ENCODE peak calls at places on chromosomes 2 and 18, in five cellular contexts. N, Q, D, V and I are unnamed samples.

GRCh38 chr2:32355976-32356734 is 668 bp upstream of the BIRC6 start:
- DNase-seq in N (no peak), Q (no peak), D (no peak), V (no peak), I (no peak)

GRCh38 chr18:67525328-67526110 is 9.0 kb upstream of the DSEL start:
- DNase-seq in N (no peak), Q (no peak), D (no peak), V (peak; percentile 36), I (no peak)

GRCh38 chr18:79872423-79872822 is 74.7 kb downstream of the KCNG2 start:
- DNase-seq in N (no peak), Q (no peak), D (no peak), V (no peak), I (no peak)

GRCh38 chr2:156687715-156688114 is 251.5 kb downstream of the GPD2 start:
- DNase-seq in N (no peak), Q (no peak), D (no peak), V (no peak), I (no peak)

GRCh38 chr2:215898363-215898762 is 115.0 kb downstream of the MREG start:
- DNase-seq in N (no peak), Q (no peak), D (no peak), V (no peak), I (no peak)

GRCh38 chr18:42977982-42978595 is 137.4 kb downstream of the RIT2 start:
- DNase-seq in N (no peak), Q (no peak), D (no peak), V (no peak), I (no peak)

GRCh38 chr2:121722479-121722878 is 14.2 kb downstream of the NIFK start:
- DNase-seq in N (no peak), Q (no peak), D (no peak), V (no peak), I (no peak)

GRCh38 chr18:3248670-3249359 is 1.2 kb downstream of the MYL12A start:
- DNase-seq in N (no peak), Q (no peak), D (no peak), V (peak; percentile 61), I (no peak)

GRCh38 chr2:221747289-221747972 is 175.3 kb upstream of the EPHA4 start:
- DNase-seq in N (no peak), Q (no peak), D (no peak), V (no peak), I (no peak)

GRCh38 chr2:191555092-191555742 is 122.7 kb upstream of the NABP1 start:
- DNase-seq in N (peak; percentile 73), Q (peak; percentile 44), D (no peak), V (peak; percentile 73), I (peak; percentile 73)

GRCh38 chr18:49193896-49194295 is 243.1 kb upstream of the SMAD7 start:
- DNase-seq in N (no peak), Q (no peak), D (no peak), V (no peak), I (no peak)
- TF ChIP-seq SRF in N (no peak), Q (no peak), D (no peak), V (no peak), I (no peak)

GRCh38 chr2:146138820-146139219 is 1618.9 kb upstream of the ZEB2 start:
- DNase-seq in N (no peak), Q (no peak), D (no peak), V (no peak), I (no peak)

GRCh38 chr2:146131785-146132184 is 1611.9 kb upstream of the ZEB2 start:
- DNase-seq in N (no peak), Q (no peak), D (no peak), V (no peak), I (no peak)

GRCh38 chr2:146131048-146131447 is 1611.1 kb upstream of the ZEB2 start:
- DNase-seq in N (no peak), Q (no peak), D (no peak), V (no peak), I (no peak)

GRCh38 chr2:146130290-146130689 is 1610.4 kb upstream of the ZEB2 start:
- DNase-seq in N (no peak), Q (no peak), D (no peak), V (no peak), I (no peak)

GRCh38 chr2:146135245-146135644 is 1615.3 kb upstream of the ZEB2 start:
- DNase-seq in N (no peak), Q (peak; percentile 21), D (no peak), V (no peak), I (no peak)
- TF ChIP-seq SRF in N (no peak), Q (no peak), D (no peak), V (no peak), I (no peak)

GRCh38 chr2:73418343-73418742 is 32.7 kb downstream of the ALMS1 start:
- DNase-seq in N (no peak), Q (no peak), D (no peak), V (no peak), I (no peak)
- TF ChIP-seq SRF in N (no peak), Q (no peak), D (no peak), V (no peak), I (no peak)

DNA sequence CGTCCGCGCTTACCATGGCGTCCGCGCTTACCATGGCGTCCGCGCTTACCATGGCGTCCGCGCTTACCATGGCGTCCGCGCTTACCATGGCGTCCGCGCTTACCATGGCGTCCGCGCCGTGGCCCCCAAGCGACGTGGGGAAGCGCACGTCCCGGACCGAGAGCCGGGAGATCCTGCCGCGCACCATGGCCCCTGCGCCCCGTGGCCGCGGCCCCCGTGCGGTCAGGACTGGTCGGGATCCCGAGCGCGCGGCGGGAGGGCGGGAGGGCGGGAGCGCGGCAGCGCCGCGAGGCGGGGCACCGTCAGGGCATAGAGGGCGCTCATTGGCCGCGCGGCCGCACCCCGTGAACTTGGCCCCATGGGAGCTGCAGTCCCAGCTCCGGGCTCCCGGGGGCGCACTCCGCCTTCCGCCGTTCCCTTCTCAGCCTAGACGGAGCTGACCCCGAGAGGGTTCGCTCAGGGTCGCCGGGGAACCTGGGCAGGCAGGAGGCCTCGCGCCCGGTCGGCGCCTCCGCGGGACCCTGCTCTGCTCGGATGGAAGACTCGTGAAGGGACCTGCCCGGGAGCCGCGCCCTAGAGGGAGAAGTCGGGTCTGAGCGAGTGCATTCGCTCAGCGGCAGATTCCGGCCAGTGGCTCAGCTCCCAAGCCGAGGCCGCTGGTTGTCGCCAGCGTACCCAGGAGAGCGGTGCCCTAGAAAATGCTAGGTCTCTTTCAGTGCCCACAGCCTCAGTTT is at the start of gene ENOSF1:
- DNase-seq in N (peak; percentile 93), Q (peak; percentile 79), D (no peak), V (peak; percentile 76), I (peak; percentile 54)
- TF ChIP-seq SRF in N (no peak), Q (no peak), D (no peak), V (no peak), I (no peak)

GRCh38 chr2:195472835-195473234 is 184.2 kb upstream of the SLC39A10 start:
- DNase-seq in N (no peak), Q (no peak), D (no peak), V (no peak), I (no peak)

GRCh38 chr2:195468771-195469170 is 188.3 kb upstream of the SLC39A10 start:
- DNase-seq in N (no peak), Q (no peak), D (no peak), V (no peak), I (no peak)

GRCh38 chr2:195471163-195471562 is 185.9 kb upstream of the SLC39A10 start:
- DNase-seq in N (no peak), Q (no peak), D (no peak), V (no peak), I (no peak)

GRCh38 chr2:195471807-195472206 is 185.2 kb upstream of the SLC39A10 start:
- DNase-seq in N (no peak), Q (no peak), D (no peak), V (no peak), I (no peak)

GRCh38 chr2:195470622-195471021 is 186.4 kb upstream of the SLC39A10 start:
- DNase-seq in N (no peak), Q (no peak), D (no peak), V (no peak), I (no peak)
- TF ChIP-seq SRF in N (no peak), Q (no peak), D (no peak), V (no peak), I (no peak)